ENCODE peak calls at places on chromosomes 4 and X, in six cellular contexts. R, T, Q, Y, V and W are unnamed samples.

GRCh38 chr4:103197765-103198110 is 405 bp downstream of the CENPE start:
- DNase-seq in R (no peak), T (no peak), Q (no peak), Y (no peak), V (no peak), W (no peak)

GRCh38 chr4:127549521-127549920 is 83.2 kb upstream of the INTU start:
- DNase-seq in R (no peak), T (no peak), Q (no peak), Y (no peak), V (no peak), W (no peak)

GRCh38 chrX:41051303-41051702 is 33.9 kb upstream of the USP9X start:
- DNase-seq in R (no peak), T (no peak), Q (no peak), Y (no peak), V (no peak), W (no peak)

GRCh38 chr4:62080431-62080830 is 880.3 kb downstream of the ADGRL3 start:
- DNase-seq in R (no peak), T (no peak), Q (no peak), Y (no peak), V (no peak), W (no peak)

GRCh38 chrX:70664726-70665125 is 220.1 kb downstream of the DLG3 start:
- DNase-seq in R (no peak), T (peak; percentile 0), Q (no peak), Y (peak; percentile 30), V (peak; percentile 33), W (peak; percentile 19)

GRCh38 chr4:81885016-81885415 is 413.3 kb upstream of the RASGEF1B start:
- DNase-seq in R (no peak), T (no peak), Q (no peak), Y (no peak), V (no peak), W (no peak)

GRCh38 chrX:109964390-109964789 is 38.5 kb upstream of the TMEM164 start:
- DNase-seq in R (no peak), T (no peak), Q (no peak), Y (no peak), V (no peak), W (no peak)

GRCh38 chr4:2259541-2260267 is 2.2 kb downstream of the MXD4 start:
- DNase-seq in R (no peak), T (no peak), Q (no peak), Y (no peak), V (no peak), W (no peak)

GRCh38 chrX:71533850-71534515 is 1.1 kb downstream of the OGT start:
- DNase-seq in R (no peak), T (peak; percentile 47), Q (peak; percentile 2), Y (peak; percentile 32), V (peak; percentile 66), W (peak; percentile 68)

GRCh38 chrX:122504026-122504425 is 680.1 kb upstream of the GRIA3 start:
- DNase-seq in R (no peak), T (no peak), Q (no peak), Y (no peak), V (no peak), W (no peak)

GRCh38 chr4:125739760-125740159 is 425.0 kb downstream of the FAT4 start:
- DNase-seq in R (no peak), T (no peak), Q (no peak), Y (peak; percentile 38), V (peak; percentile 16), W (peak; percentile 75)

GRCh38 chr4:4299006-4299405 is 9.0 kb downstream of the ZBTB49 start:
- DNase-seq in R (no peak), T (no peak), Q (no peak), Y (no peak), V (no peak), W (no peak)

GRCh38 chrX:11309220-11309619 is 16.0 kb downstream of the AMELX start:
- DNase-seq in R (no peak), T (no peak), Q (peak; percentile 29), Y (no peak), V (peak; percentile 46), W (peak; percentile 6)

GRCh38 chrX:77442728-77443127 is 4.5 kb upstream of the FGF16 start:
- DNase-seq in R (no peak), T (no peak), Q (peak; percentile 10), Y (peak; percentile 81), V (peak; percentile 63), W (no peak)

GRCh38 chrX:124232523-124233201 is 99.8 kb upstream of the TEX13D start:
- DNase-seq in R (no peak), T (no peak), Q (no peak), Y (no peak), V (no peak), W (peak; percentile 16)

GRCh38 chrX:124736553-124737240 is 390.3 kb downstream of the SH2D1A start:
- DNase-seq in R (peak; percentile 44), T (no peak), Q (no peak), Y (no peak), V (no peak), W (peak; percentile 35)

GRCh38 chrX:88613338-88613737 is 133.7 kb upstream of the CPXCR1 start:
- DNase-seq in R (no peak), T (peak; percentile 11), Q (no peak), Y (no peak), V (peak; percentile 7), W (peak; percentile 68)

GRCh38 chr4:57249083-57249482 is 138.9 kb upstream of the IGFBP7 start:
- DNase-seq in R (no peak), T (no peak), Q (no peak), Y (peak; percentile 4), V (no peak), W (no peak)

GRCh38 chrX:56802921-56803848 is 74.1 kb downstream of the NBDY start:
- DNase-seq in R (peak; percentile 36), T (peak; percentile 48), Q (peak; percentile 55), Y (peak; percentile 76), V (peak; percentile 55), W (peak; percentile 70)

GRCh38 chr4:184234155-184234554 is 16.5 kb upstream of the ENPP6 start:
- DNase-seq in R (no peak), T (no peak), Q (no peak), Y (no peak), V (no peak), W (no peak)

GRCh38 chr4:151459380-151459779 is 50.4 kb downstream of the FHIP1A start:
- DNase-seq in R (no peak), T (no peak), Q (no peak), Y (no peak), V (no peak), W (no peak)

GRCh38 chrX:129808829-129809745 is 29.3 kb downstream of the SASH3 start:
- DNase-seq in R (no peak), T (no peak), Q (no peak), Y (no peak), V (peak; percentile 10), W (no peak)

GRCh38 chr4:181659202-181659601 is 584.0 kb upstream of the TENM3 start:
- DNase-seq in R (no peak), T (no peak), Q (no peak), Y (no peak), V (no peak), W (no peak)

GRCh38 chr4:162920649-162921048 is 246.0 kb downstream of the NAF1 start:
- DNase-seq in R (no peak), T (no peak), Q (no peak), Y (no peak), V (no peak), W (no peak)

GRCh38 chr4:162921178-162921785 is 245.4 kb downstream of the NAF1 start:
- DNase-seq in R (no peak), T (no peak), Q (no peak), Y (no peak), V (no peak), W (peak; percentile 94)
- H3K18ac ChIP-seq in R (peak overlapping the region; percentile 68), T (no peak overlapping the region), Q (no peak overlapping the region), Y (no peak overlapping the region), V (no peak overlapping the region), W (no peak overlapping the region)

DNA sequence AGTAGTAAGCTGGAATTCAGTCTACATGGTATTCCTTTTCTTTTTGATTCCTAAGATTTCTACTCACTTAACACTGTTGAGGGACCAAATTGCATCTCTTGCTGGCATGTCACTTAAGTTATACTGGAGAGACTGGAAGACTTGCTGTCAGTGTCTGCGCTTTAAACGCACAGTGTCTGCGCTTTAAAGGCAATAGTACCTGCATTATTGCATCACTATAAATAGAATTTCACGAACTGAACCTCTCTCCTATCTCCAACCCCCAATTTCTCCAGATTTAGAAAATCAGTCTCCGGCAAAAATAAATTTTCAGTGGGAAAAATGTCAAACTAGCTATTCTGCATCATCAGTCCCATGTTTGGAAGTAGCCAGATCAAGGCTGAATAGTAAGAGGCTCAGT is 21.2 kb downstream of the SMAD1 start:
- DNase-seq in R (no peak), T (no peak), Q (no peak), Y (no peak), V (no peak), W (no peak)
- H3K4me3 ChIP-seq in R (no peak overlapping the region), T (no peak overlapping the region), Q (no peak overlapping the region), Y (no peak overlapping the region), V (no peak overlapping the region), W (no peak overlapping the region)

GRCh38 chrX:150984164-150984824 is 1.2 kb downstream of the HMGB3 start:
- DNase-seq in R (no peak), T (peak; percentile 14), Q (no peak), Y (no peak), V (no peak), W (no peak)

GRCh38 chrX:150980711-150981110 is 2.4 kb upstream of the HMGB3 start:
- DNase-seq in R (no peak), T (no peak), Q (no peak), Y (no peak), V (no peak), W (no peak)

GRCh38 chrX:150982786-150983525 is at the start of gene HMGB3:
- DNase-seq in R (peak; percentile 85), T (peak; percentile 90), Q (peak; percentile 92), Y (peak; percentile 86), V (peak; percentile 93), W (peak; percentile 98)

GRCh38 chrX:150983526-150984163 is 510 bp downstream of the HMGB3 start:
- DNase-seq in R (no peak), T (no peak), Q (no peak), Y (no peak), V (no peak), W (no peak)

DNA sequence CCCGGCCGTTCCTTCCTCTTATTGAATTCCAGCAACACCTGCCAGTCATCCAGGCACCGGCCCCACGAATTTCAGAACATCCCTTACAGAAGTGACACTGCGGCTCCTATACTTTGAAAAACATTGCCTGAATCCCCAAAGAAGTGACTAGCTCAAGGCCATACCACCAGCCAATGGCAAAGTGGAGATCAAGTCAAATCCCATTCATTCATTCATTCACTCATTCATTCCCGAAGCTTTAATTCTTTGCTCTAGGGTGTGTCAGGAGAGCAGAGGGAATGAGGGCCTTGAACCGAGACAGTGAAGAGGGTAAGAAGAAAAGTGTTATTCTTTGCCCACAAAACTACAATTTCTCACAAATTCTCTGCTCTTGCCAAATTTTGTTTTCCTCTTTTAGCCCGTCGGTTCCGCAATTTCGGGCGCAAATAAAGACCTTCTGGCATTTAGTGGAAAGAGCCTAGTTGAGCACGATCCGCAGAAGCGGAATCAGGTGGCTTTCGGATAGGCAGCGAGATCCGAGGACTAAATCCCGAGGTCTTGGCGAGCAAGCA is 825 bp upstream of the HMGB3 start:
- DNase-seq in R (no peak), T (no peak), Q (no peak), Y (no peak), V (no peak), W (no peak)
- H3K18ac ChIP-seq in R (peak overlapping the region; percentile 71), T (peak overlapping the region; percentile 81), Q (no peak overlapping the region), Y (no peak overlapping the region), V (no peak overlapping the region), W (peak overlapping the region; percentile 19)

DNA sequence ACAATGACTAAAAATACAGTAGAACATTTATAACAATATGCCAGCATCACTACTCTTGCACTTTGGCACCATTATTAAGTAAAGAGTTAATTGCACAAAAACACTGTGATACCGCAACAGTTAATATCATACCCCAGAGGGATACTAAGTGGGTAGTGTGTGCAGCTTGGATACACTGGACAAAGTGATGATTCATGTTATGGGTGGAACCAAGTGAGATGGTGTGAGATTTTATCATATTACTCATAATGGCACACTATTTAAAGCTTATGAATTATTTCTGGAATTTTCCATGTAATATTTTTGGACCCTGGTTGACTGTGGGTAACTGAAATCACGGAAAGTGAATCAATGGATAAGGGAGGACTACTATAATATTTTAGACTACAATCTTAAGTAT is 265.3 kb downstream of the PCDH18 start:
- DNase-seq in R (no peak), T (no peak), Q (no peak), Y (peak; percentile 38), V (no peak), W (no peak)
- H3K4me3 ChIP-seq in R (no peak overlapping the region), T (no peak overlapping the region), Q (no peak overlapping the region), Y (no peak overlapping the region), V (no peak overlapping the region), W (no peak overlapping the region)